ENCODE peak calls at places on chromosomes 13 and 19, in seven cellular contexts. One of them, this sample, is unnamed.

GRCh38 chr19:46416077-46416709 is 2.8 kb upstream of the CCDC8 start:
- DNase-seq in uterus: peak
- DNase-seq in AG04450: peak
- DNase-seq in astrocyte of the cerebellum: peak
- DNase-seq in GM23248: peak
- DNase-seq in heart right ventricle: peak
- DNase-seq in neural progenitor cell: peak
- DNase-seq in this sample: peak

GRCh38 chr19:23561341-23561740 is 125.7 kb downstream of the ZNF675 start:
- DNase-seq in uterus: no peak
- DNase-seq in heart right ventricle: no peak
- DNase-seq in astrocyte of the cerebellum: no peak
- DNase-seq in neural progenitor cell: no peak
- DNase-seq in GM23248: no peak
- DNase-seq in AG04450: no peak
- DNase-seq in this sample: no peak

GRCh38 chr19:6457958-6458694 is 1.5 kb downstream of the SLC25A23 start:
- DNase-seq in AG04450: no peak
- DNase-seq in uterus: peak
- DNase-seq in heart right ventricle: no peak
- DNase-seq in GM23248: peak
- DNase-seq in astrocyte of the cerebellum: no peak
- DNase-seq in neural progenitor cell: no peak
- DNase-seq in this sample: no peak

GRCh38 chr13:94988654-94989053 is 276.3 kb upstream of the SOX21 start:
- DNase-seq in uterus: no peak
- DNase-seq in AG04450: no peak
- DNase-seq in neural progenitor cell: peak
- DNase-seq in astrocyte of the cerebellum: no peak
- DNase-seq in GM23248: no peak
- DNase-seq in heart right ventricle: no peak
- DNase-seq in this sample: no peak

GRCh38 chr13:93060144-93060543 is 166.5 kb upstream of the GPC6 start:
- DNase-seq in neural progenitor cell: no peak
- DNase-seq in uterus: no peak
- DNase-seq in GM23248: no peak
- DNase-seq in AG04450: no peak
- DNase-seq in heart right ventricle: no peak
- DNase-seq in astrocyte of the cerebellum: no peak
- DNase-seq in this sample: no peak

GRCh38 chr13:94411747-94412146 is 67.7 kb downstream of the DCT start:
- DNase-seq in heart right ventricle: no peak
- DNase-seq in uterus: no peak
- DNase-seq in astrocyte of the cerebellum: no peak
- DNase-seq in GM23248: peak
- DNase-seq in AG04450: no peak
- DNase-seq in neural progenitor cell: no peak
- DNase-seq in this sample: no peak

GRCh38 chr19:38773469-38774177 is at the start of gene LGALS7:
- DNase-seq in GM23248: no peak
- DNase-seq in astrocyte of the cerebellum: no peak
- DNase-seq in AG04450: no peak
- DNase-seq in heart right ventricle: no peak
- DNase-seq in neural progenitor cell: no peak
- DNase-seq in uterus: no peak
- DNase-seq in this sample: no peak

GRCh38 chr13:104086759-104087158 is 1020.5 kb upstream of the SLC10A2 start:
- DNase-seq in neural progenitor cell: no peak
- DNase-seq in heart right ventricle: no peak
- DNase-seq in GM23248: no peak
- DNase-seq in AG04450: no peak
- DNase-seq in uterus: no peak
- DNase-seq in astrocyte of the cerebellum: no peak
- DNase-seq in this sample: no peak

GRCh38 chr13:67231481-67231940 is 1.4 kb upstream of the PCDH9 start:
- DNase-seq in uterus: no peak
- DNase-seq in AG04450: no peak
- DNase-seq in astrocyte of the cerebellum: no peak
- DNase-seq in neural progenitor cell: peak
- DNase-seq in GM23248: no peak
- DNase-seq in heart right ventricle: no peak
- DNase-seq in this sample: no peak

GRCh38 chr19:47768604-47769003 is 9.9 kb upstream of the SELENOW start:
- DNase-seq in uterus: no peak
- DNase-seq in AG04450: no peak
- DNase-seq in astrocyte of the cerebellum: no peak
- DNase-seq in neural progenitor cell: no peak
- DNase-seq in heart right ventricle: no peak
- DNase-seq in GM23248: no peak
- DNase-seq in this sample: no peak

GRCh38 chr19:48258350-48258749 is 2.6 kb upstream of the CARD8 start:
- DNase-seq in neural progenitor cell: no peak
- DNase-seq in uterus: no peak
- DNase-seq in heart right ventricle: no peak
- DNase-seq in astrocyte of the cerebellum: no peak
- DNase-seq in AG04450: no peak
- DNase-seq in GM23248: no peak
- DNase-seq in this sample: no peak

GRCh38 chr13:89925107-89925506 is 1422.4 kb upstream of the MIR17HG start:
- DNase-seq in astrocyte of the cerebellum: peak
- DNase-seq in GM23248: peak
- DNase-seq in uterus: no peak
- DNase-seq in heart right ventricle: no peak
- DNase-seq in AG04450: no peak
- DNase-seq in neural progenitor cell: peak
- DNase-seq in this sample: no peak

GRCh38 chr13:109256866-109257760 is 529.3 kb downstream of the IRS2 start:
- DNase-seq in neural progenitor cell: no peak
- DNase-seq in GM23248: peak
- DNase-seq in heart right ventricle: no peak
- DNase-seq in uterus: no peak
- DNase-seq in AG04450: peak
- DNase-seq in astrocyte of the cerebellum: peak
- DNase-seq in this sample: no peak

GRCh38 chr19:40609561-40610395 is 8.6 kb downstream of the LTBP4 start:
- DNase-seq in uterus: peak
- DNase-seq in neural progenitor cell: peak
- DNase-seq in astrocyte of the cerebellum: no peak
- DNase-seq in GM23248: peak
- DNase-seq in heart right ventricle: peak
- DNase-seq in AG04450: no peak
- DNase-seq in this sample: peak

GRCh38 chr19:39053276-39054090 is 21.1 kb upstream of the FBXO27 start:
- DNase-seq in astrocyte of the cerebellum: no peak
- DNase-seq in heart right ventricle: no peak
- DNase-seq in uterus: no peak
- DNase-seq in GM23248: no peak
- DNase-seq in neural progenitor cell: no peak
- DNase-seq in AG04450: no peak
- DNase-seq in this sample: no peak

GRCh38 chr13:24864579-24864978 is 100.6 kb downstream of the RNF17 start:
- DNase-seq in neural progenitor cell: no peak
- DNase-seq in heart right ventricle: no peak
- DNase-seq in uterus: no peak
- DNase-seq in astrocyte of the cerebellum: no peak
- DNase-seq in AG04450: no peak
- DNase-seq in GM23248: no peak
- DNase-seq in this sample: no peak

GRCh38 chr13:26819067-26819466 is 58.5 kb upstream of the GPR12 start:
- DNase-seq in heart right ventricle: no peak
- DNase-seq in AG04450: no peak
- DNase-seq in GM23248: no peak
- DNase-seq in uterus: no peak
- DNase-seq in neural progenitor cell: no peak
- DNase-seq in astrocyte of the cerebellum: no peak
- DNase-seq in this sample: no peak

GRCh38 chr13:114142640-114143490 is 10.4 kb upstream of the RASA3 start:
- DNase-seq in neural progenitor cell: no peak
- DNase-seq in uterus: no peak
- DNase-seq in astrocyte of the cerebellum: no peak
- DNase-seq in GM23248: no peak
- DNase-seq in heart right ventricle: no peak
- DNase-seq in AG04450: no peak
- DNase-seq in this sample: peak

GRCh38 chr13:97433727-97434416 is at the start of gene RAP2A:
- DNase-seq in uterus: peak
- DNase-seq in AG04450: peak
- DNase-seq in astrocyte of the cerebellum: peak
- DNase-seq in GM23248: peak
- DNase-seq in neural progenitor cell: peak
- DNase-seq in heart right ventricle: peak
- DNase-seq in this sample: peak

GRCh38 chr13:43107780-43108179 is 84.4 kb downstream of the DNAJC15 start:
- DNase-seq in astrocyte of the cerebellum: no peak
- DNase-seq in GM23248: peak
- DNase-seq in heart right ventricle: no peak
- DNase-seq in uterus: no peak
- DNase-seq in AG04450: no peak
- DNase-seq in neural progenitor cell: no peak
- DNase-seq in this sample: no peak

GRCh38 chr13:80086304-80086721 is 254.6 kb downstream of the SPRY2 start:
- DNase-seq in astrocyte of the cerebellum: no peak
- DNase-seq in heart right ventricle: no peak
- DNase-seq in uterus: no peak
- DNase-seq in AG04450: no peak
- DNase-seq in GM23248: peak
- DNase-seq in neural progenitor cell: no peak
- DNase-seq in this sample: no peak

GRCh38 chr19:48480151-48480475 is 10.9 kb downstream of the CYTH2 start:
- DNase-seq in AG04450: no peak
- DNase-seq in astrocyte of the cerebellum: no peak
- DNase-seq in heart right ventricle: peak
- DNase-seq in neural progenitor cell: no peak
- DNase-seq in GM23248: peak
- DNase-seq in uterus: peak
- DNase-seq in this sample: peak

GRCh38 chr13:98576215-98576945 is 527 bp downstream of the STK24 start:
- DNase-seq in astrocyte of the cerebellum: no peak
- DNase-seq in GM23248: peak
- DNase-seq in neural progenitor cell: peak
- DNase-seq in AG04450: no peak
- DNase-seq in uterus: peak
- DNase-seq in heart right ventricle: peak
- DNase-seq in this sample: peak

DNA sequence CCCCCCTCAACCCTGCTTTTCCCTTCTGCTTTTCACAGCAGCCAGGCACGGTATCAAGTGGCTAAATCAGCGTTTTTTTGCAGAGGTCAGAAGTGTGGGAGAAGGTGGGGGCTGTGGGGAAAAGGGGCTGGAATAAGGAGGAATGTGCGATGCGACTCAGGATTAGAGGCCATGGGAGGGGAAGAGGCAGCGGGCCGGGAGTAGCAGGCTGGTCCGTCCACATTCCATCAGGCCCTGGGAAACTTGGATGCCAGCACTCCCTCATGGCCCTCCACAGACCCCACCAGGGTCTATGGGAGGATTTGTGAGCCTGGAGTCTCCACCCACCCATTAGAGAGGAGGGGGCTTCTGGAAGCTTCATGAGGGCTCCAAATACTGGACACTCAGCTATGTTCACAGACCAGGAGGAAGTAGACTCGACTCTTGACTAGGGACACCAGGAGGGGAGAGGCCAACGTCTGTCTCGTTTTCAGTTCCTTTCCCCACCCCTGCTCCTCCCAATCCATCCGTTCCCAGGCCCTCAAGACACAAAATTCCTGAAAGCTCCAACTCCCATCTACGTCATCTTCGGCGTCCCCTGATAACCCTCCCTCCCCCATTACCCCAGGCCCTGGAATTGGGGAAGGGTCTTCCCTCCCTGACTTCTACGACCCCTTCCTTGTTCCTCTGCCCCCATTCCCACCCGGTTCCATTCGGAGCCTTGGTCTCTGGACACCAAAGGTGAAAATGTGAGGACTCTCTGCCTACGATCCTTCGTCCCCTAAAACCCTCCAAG is 3.3 kb upstream of the KCNC3 start:
- DNase-seq in heart right ventricle: no peak
- DNase-seq in uterus: no peak
- DNase-seq in astrocyte of the cerebellum: no peak
- DNase-seq in GM23248: no peak
- DNase-seq in AG04450: no peak
- DNase-seq in neural progenitor cell: peak
- DNase-seq in this sample: no peak
- H3K4me3 ChIP-seq in heart right ventricle: peak
- H3K4me3 ChIP-seq in uterus: no peak
- H3K4me3 ChIP-seq in astrocyte of the cerebellum: no peak
- H3K4me3 ChIP-seq in GM23248: no peak
- H3K4me3 ChIP-seq in AG04450: no peak
- H3K4me3 ChIP-seq in neural progenitor cell: peak
- H3K4me3 ChIP-seq in this sample: peak

GRCh38 chr19:811511-812048 is 10.2 kb downstream of the PLPPR3 start:
- DNase-seq in uterus: no peak
- DNase-seq in AG04450: no peak
- DNase-seq in heart right ventricle: no peak
- DNase-seq in neural progenitor cell: no peak
- DNase-seq in astrocyte of the cerebellum: no peak
- DNase-seq in GM23248: no peak
- DNase-seq in this sample: no peak

GRCh38 chr19:812819-813358 is 8.9 kb downstream of the PLPPR3 start:
- DNase-seq in uterus: no peak
- DNase-seq in heart right ventricle: no peak
- DNase-seq in astrocyte of the cerebellum: no peak
- DNase-seq in AG04450: no peak
- DNase-seq in GM23248: no peak
- DNase-seq in neural progenitor cell: no peak
- DNase-seq in this sample: no peak

GRCh38 chr19:812049-812816 is 9.5 kb downstream of the PLPPR3 start:
- DNase-seq in GM23248: no peak
- DNase-seq in AG04450: no peak
- DNase-seq in uterus: no peak
- DNase-seq in astrocyte of the cerebellum: no peak
- DNase-seq in neural progenitor cell: no peak
- DNase-seq in heart right ventricle: no peak
- DNase-seq in this sample: no peak

GRCh38 chr19:810077-810855 is 11.5 kb downstream of the PLPPR3 start:
- DNase-seq in astrocyte of the cerebellum: no peak
- DNase-seq in heart right ventricle: no peak
- DNase-seq in GM23248: no peak
- DNase-seq in neural progenitor cell: no peak
- DNase-seq in AG04450: no peak
- DNase-seq in uterus: no peak
- DNase-seq in this sample: no peak

GRCh38 chr19:811007-811434 is 10.7 kb downstream of the PLPPR3 start:
- DNase-seq in neural progenitor cell: no peak
- DNase-seq in uterus: no peak
- DNase-seq in astrocyte of the cerebellum: no peak
- DNase-seq in heart right ventricle: no peak
- DNase-seq in AG04450: no peak
- DNase-seq in GM23248: no peak
- DNase-seq in this sample: no peak
- H3K4me3 ChIP-seq in neural progenitor cell: no peak
- H3K4me3 ChIP-seq in uterus: no peak
- H3K4me3 ChIP-seq in astrocyte of the cerebellum: no peak
- H3K4me3 ChIP-seq in heart right ventricle: no peak
- H3K4me3 ChIP-seq in AG04450: no peak
- H3K4me3 ChIP-seq in GM23248: no peak
- H3K4me3 ChIP-seq in this sample: no peak

GRCh38 chr13:53124568-53125094 is 96.0 kb downstream of the OLFM4 start:
- DNase-seq in astrocyte of the cerebellum: no peak
- DNase-seq in AG04450: no peak
- DNase-seq in heart right ventricle: no peak
- DNase-seq in GM23248: no peak
- DNase-seq in uterus: no peak
- DNase-seq in neural progenitor cell: no peak
- DNase-seq in this sample: no peak
- H3K4me3 ChIP-seq in astrocyte of the cerebellum: no peak
- H3K4me3 ChIP-seq in AG04450: no peak
- H3K4me3 ChIP-seq in heart right ventricle: no peak
- H3K4me3 ChIP-seq in GM23248: no peak
- H3K4me3 ChIP-seq in uterus: no peak
- H3K4me3 ChIP-seq in neural progenitor cell: no peak
- H3K4me3 ChIP-seq in this sample: no peak

GRCh38 chr19:35751839-35752745 is 3.7 kb downstream of the LIN37 start:
- DNase-seq in AG04450: no peak
- DNase-seq in uterus: no peak
- DNase-seq in neural progenitor cell: no peak
- DNase-seq in heart right ventricle: no peak
- DNase-seq in astrocyte of the cerebellum: no peak
- DNase-seq in GM23248: no peak
- DNase-seq in this sample: peak
- H3K4me3 ChIP-seq in AG04450: no peak
- H3K4me3 ChIP-seq in uterus: no peak
- H3K4me3 ChIP-seq in neural progenitor cell: no peak
- H3K4me3 ChIP-seq in heart right ventricle: no peak
- H3K4me3 ChIP-seq in astrocyte of the cerebellum: no peak
- H3K4me3 ChIP-seq in GM23248: no peak
- H3K4me3 ChIP-seq in this sample: no peak

This sample was measured in sigmoid colon.